ENCODE peak calls at places on chromosomes 3 and 15, in five cellular contexts. One of them, this sample, is unnamed.

GRCh38 chr3:37218206-37218605 is 43.8 kb upstream of the LRRFIP2 start:
- DNase-seq in HCT116: no peak
- DNase-seq in GM23248: no peak
- DNase-seq in hepatocyte: no peak
- DNase-seq in GM23338: no peak
- DNase-seq in this sample: no peak

GRCh38 chr15:92608866-92609700 is 46.5 kb downstream of the FAM174B start:
- DNase-seq in HCT116: no peak
- DNase-seq in GM23248: no peak
- DNase-seq in hepatocyte: no peak
- DNase-seq in GM23338: no peak
- DNase-seq in this sample: no peak

GRCh38 chr3:154778057-154778456 is 302.1 kb upstream of the MME start:
- DNase-seq in HCT116: no peak
- DNase-seq in GM23248: no peak
- DNase-seq in hepatocyte: no peak
- DNase-seq in GM23338: no peak
- DNase-seq in this sample: no peak

GRCh38 chr15:33026614-33027013 is 167.9 kb downstream of the FMN1 start:
- DNase-seq in HCT116: no peak
- DNase-seq in GM23248: no peak
- DNase-seq in hepatocyte: no peak
- DNase-seq in GM23338: no peak
- DNase-seq in this sample: no peak

GRCh38 chr3:171459942-171460225 is 321 bp downstream of the TNIK start:
- DNase-seq in HCT116: no peak
- DNase-seq in GM23248: no peak
- DNase-seq in hepatocyte: no peak
- DNase-seq in GM23338: no peak
- DNase-seq in this sample: no peak

GRCh38 chr15:62781081-62781497 is 261.5 kb upstream of the TPM1 start:
- DNase-seq in HCT116: no peak
- DNase-seq in GM23248: no peak
- DNase-seq in hepatocyte: no peak
- DNase-seq in GM23338: no peak
- DNase-seq in this sample: no peak

GRCh38 chr3:192915724-192916123 is 1.9 kb downstream of the MB21D2 start:
- DNase-seq in HCT116: no peak
- DNase-seq in GM23248: peak; percentile 24
- DNase-seq in hepatocyte: no peak
- DNase-seq in GM23338: no peak
- DNase-seq in this sample: no peak

GRCh38 chr15:88800026-88800425 is 3.2 kb upstream of the ACAN start:
- DNase-seq in HCT116: no peak
- DNase-seq in GM23248: peak; percentile 53
- DNase-seq in hepatocyte: no peak
- DNase-seq in GM23338: no peak
- DNase-seq in this sample: no peak

GRCh38 chr15:41919954-41920538 is 26.2 kb upstream of the SPTBN5 start:
- DNase-seq in HCT116: no peak
- DNase-seq in GM23248: no peak
- DNase-seq in hepatocyte: no peak
- DNase-seq in GM23338: no peak
- DNase-seq in this sample: no peak

GRCh38 chr15:94004697-94005096 is 226.7 kb upstream of the MCTP2 start:
- DNase-seq in HCT116: no peak
- DNase-seq in GM23248: no peak
- DNase-seq in hepatocyte: peak; percentile 43
- DNase-seq in GM23338: no peak
- DNase-seq in this sample: no peak

GRCh38 chr15:63050737-63051700 is 8.5 kb downstream of the TPM1 start:
- DNase-seq in HCT116: no peak
- DNase-seq in GM23248: peak; percentile 85
- DNase-seq in hepatocyte: peak; percentile 48
- DNase-seq in GM23338: peak; percentile 18
- DNase-seq in this sample: no peak

GRCh38 chr15:53830707-53831386 is 71.4 kb upstream of the WDR72 start:
- DNase-seq in HCT116: no peak
- DNase-seq in GM23248: no peak
- DNase-seq in hepatocyte: peak; percentile 37
- DNase-seq in GM23338: no peak
- DNase-seq in this sample: no peak

GRCh38 chr15:31352283-31352880 is 25.7 kb downstream of the KLF13 start:
- DNase-seq in HCT116: no peak
- DNase-seq in GM23248: peak; percentile 42
- DNase-seq in hepatocyte: no peak
- DNase-seq in GM23338: no peak
- DNase-seq in this sample: peak; percentile 76

GRCh38 chr3:23552506-23552905 is 253.2 kb upstream of the UBE2E1 start:
- DNase-seq in HCT116: no peak
- DNase-seq in GM23248: no peak
- DNase-seq in hepatocyte: no peak
- DNase-seq in GM23338: no peak
- DNase-seq in this sample: no peak

GRCh38 chr15:42156266-42156922 is at the start of gene PLA2G4F:
- DNase-seq in HCT116: no peak
- DNase-seq in GM23248: no peak
- DNase-seq in hepatocyte: peak; percentile 79
- DNase-seq in GM23338: no peak
- DNase-seq in this sample: peak; percentile 8

GRCh38 chr3:50246517-50246954 is 10.5 kb downstream of the GNAI2 start:
- DNase-seq in HCT116: peak; percentile 81
- DNase-seq in GM23248: peak; percentile 99
- DNase-seq in hepatocyte: peak; percentile 83
- DNase-seq in GM23338: peak; percentile 52
- DNase-seq in this sample: peak; percentile 85

GRCh38 chr3:15292765-15293522 is 39.4 kb downstream of the SH3BP5 start:
- DNase-seq in HCT116: no peak
- DNase-seq in GM23248: no peak
- DNase-seq in hepatocyte: no peak
- DNase-seq in GM23338: no peak
- DNase-seq in this sample: no peak

GRCh38 chr3:128112406-128112968 is 11.1 kb downstream of the RUVBL1 start:
- DNase-seq in HCT116: peak; percentile 43
- DNase-seq in GM23248: peak; percentile 94
- DNase-seq in hepatocyte: peak; percentile 39
- DNase-seq in GM23338: no peak
- DNase-seq in this sample: no peak

GRCh38 chr3:129383292-129383860 is 45.1 kb downstream of the EFCAB12 start:
- DNase-seq in HCT116: peak; percentile 19
- DNase-seq in GM23248: peak; percentile 82
- DNase-seq in hepatocyte: peak; percentile 78
- DNase-seq in GM23338: peak; percentile 89
- DNase-seq in this sample: peak; percentile 52

GRCh38 chr3:127820221-127820870 is 2.0 kb downstream of the MGLL start:
- DNase-seq in HCT116: no peak
- DNase-seq in GM23248: peak; percentile 57
- DNase-seq in hepatocyte: no peak
- DNase-seq in GM23338: peak; percentile 32
- DNase-seq in this sample: no peak

GRCh38 chr3:158471639-158472294 is 99.2 kb upstream of the MLF1 start:
- DNase-seq in HCT116: peak; percentile 24
- DNase-seq in GM23248: peak; percentile 96
- DNase-seq in hepatocyte: peak; percentile 58
- DNase-seq in GM23338: no peak
- DNase-seq in this sample: no peak

GRCh38 chr3:33096103-33096868 is 660 bp downstream of the GLB1 start:
- DNase-seq in HCT116: no peak
- DNase-seq in GM23248: peak; percentile 74
- DNase-seq in hepatocyte: peak; percentile 62
- DNase-seq in GM23338: peak; percentile 60
- DNase-seq in this sample: peak; percentile 56

GRCh38 chr15:45457641-45458539 is 64.7 kb downstream of the SLC30A4 start:
- DNase-seq in HCT116: peak; percentile 79
- DNase-seq in GM23248: peak; percentile 77
- DNase-seq in hepatocyte: peak; percentile 91
- DNase-seq in GM23338: peak; percentile 92
- DNase-seq in this sample: peak; percentile 94

GRCh38 chr15:29424118-29424517 is 154.5 kb upstream of the NSMCE3 start:
- DNase-seq in HCT116: no peak
- DNase-seq in GM23248: no peak
- DNase-seq in hepatocyte: no peak
- DNase-seq in GM23338: peak; percentile 24
- DNase-seq in this sample: no peak

GRCh38 chr3:181567446-181568075 is 144.2 kb upstream of the SOX2 start:
- DNase-seq in HCT116: no peak
- DNase-seq in GM23248: peak; percentile 55
- DNase-seq in hepatocyte: no peak
- DNase-seq in GM23338: no peak
- DNase-seq in this sample: no peak

GRCh38 chr3:124032351-124032880 is 40.5 kb upstream of the ROPN1 start:
- DNase-seq in HCT116: no peak
- DNase-seq in GM23248: peak; percentile 10
- DNase-seq in hepatocyte: peak; percentile 17
- DNase-seq in GM23338: peak; percentile 54
- DNase-seq in this sample: no peak

GRCh38 chr15:51861557-51862350 is 32.3 kb downstream of the TMOD3 start:
- DNase-seq in HCT116: no peak
- DNase-seq in GM23248: no peak
- DNase-seq in hepatocyte: no peak
- DNase-seq in GM23338: no peak
- DNase-seq in this sample: no peak

GRCh38 chr3:134364061-134364935 is 9.9 kb downstream of the AMOTL2 start:
- DNase-seq in HCT116: peak; percentile 74
- DNase-seq in GM23248: peak; percentile 99
- DNase-seq in hepatocyte: peak; percentile 96
- DNase-seq in GM23338: peak; percentile 99
- DNase-seq in this sample: no peak

GRCh38 chr3:188205992-188206416 is 52.0 kb downstream of the LPP start:
- DNase-seq in HCT116: peak; percentile 3
- DNase-seq in GM23248: no peak
- DNase-seq in hepatocyte: peak; percentile 47
- DNase-seq in GM23338: peak; percentile 61
- DNase-seq in this sample: no peak
- TF ChIP-seq EZH2phosphoT487 in HCT116: no peak
- TF ChIP-seq EZH2phosphoT487 in GM23248: no peak
- TF ChIP-seq EZH2phosphoT487 in hepatocyte: no peak
- TF ChIP-seq EZH2phosphoT487 in GM23338: no peak
- TF ChIP-seq EZH2phosphoT487 in this sample: no peak

GRCh38 chr3:1179116-1179515 is 86.3 kb downstream of the CNTN6 start:
- DNase-seq in HCT116: no peak
- DNase-seq in GM23248: peak; percentile 23
- DNase-seq in hepatocyte: no peak
- DNase-seq in GM23338: no peak
- DNase-seq in this sample: no peak

GRCh38 chr3:1183320-1184048 is 90.7 kb downstream of the CNTN6 start:
- DNase-seq in HCT116: no peak
- DNase-seq in GM23248: peak; percentile 90
- DNase-seq in hepatocyte: peak; percentile 3
- DNase-seq in GM23338: no peak
- DNase-seq in this sample: no peak
- TF ChIP-seq EZH2phosphoT487 in HCT116: no peak
- TF ChIP-seq EZH2phosphoT487 in GM23248: no peak
- TF ChIP-seq EZH2phosphoT487 in hepatocyte: no peak
- TF ChIP-seq EZH2phosphoT487 in GM23338: no peak
- TF ChIP-seq EZH2phosphoT487 in this sample: no peak

DNA sequence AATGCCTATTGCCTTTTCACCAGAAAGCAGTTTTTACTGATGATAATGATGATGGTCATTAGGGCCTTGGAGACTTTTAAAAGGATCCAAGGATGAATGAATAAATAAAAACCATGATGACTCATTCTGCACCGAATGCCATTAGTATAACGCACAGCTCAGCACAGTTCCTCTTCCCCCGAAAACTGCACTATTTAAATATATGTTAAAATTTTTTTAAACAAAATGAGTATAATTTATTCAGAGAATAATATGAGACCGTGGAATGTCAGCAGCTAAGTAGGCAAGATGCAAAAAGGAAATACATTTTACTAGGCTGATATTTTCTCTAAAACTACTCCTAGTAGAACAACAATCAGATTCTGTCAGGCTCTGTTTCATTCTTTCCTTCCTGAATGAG is 83.4 kb upstream of the NANOGP8 start:
- DNase-seq in HCT116: no peak
- DNase-seq in GM23248: peak; percentile 77
- DNase-seq in hepatocyte: no peak
- DNase-seq in GM23338: no peak
- DNase-seq in this sample: no peak
- TF ChIP-seq EZH2phosphoT487 in HCT116: no peak
- TF ChIP-seq EZH2phosphoT487 in GM23248: no peak
- TF ChIP-seq EZH2phosphoT487 in hepatocyte: no peak
- TF ChIP-seq EZH2phosphoT487 in GM23338: no peak
- TF ChIP-seq EZH2phosphoT487 in this sample: no peak

DNA sequence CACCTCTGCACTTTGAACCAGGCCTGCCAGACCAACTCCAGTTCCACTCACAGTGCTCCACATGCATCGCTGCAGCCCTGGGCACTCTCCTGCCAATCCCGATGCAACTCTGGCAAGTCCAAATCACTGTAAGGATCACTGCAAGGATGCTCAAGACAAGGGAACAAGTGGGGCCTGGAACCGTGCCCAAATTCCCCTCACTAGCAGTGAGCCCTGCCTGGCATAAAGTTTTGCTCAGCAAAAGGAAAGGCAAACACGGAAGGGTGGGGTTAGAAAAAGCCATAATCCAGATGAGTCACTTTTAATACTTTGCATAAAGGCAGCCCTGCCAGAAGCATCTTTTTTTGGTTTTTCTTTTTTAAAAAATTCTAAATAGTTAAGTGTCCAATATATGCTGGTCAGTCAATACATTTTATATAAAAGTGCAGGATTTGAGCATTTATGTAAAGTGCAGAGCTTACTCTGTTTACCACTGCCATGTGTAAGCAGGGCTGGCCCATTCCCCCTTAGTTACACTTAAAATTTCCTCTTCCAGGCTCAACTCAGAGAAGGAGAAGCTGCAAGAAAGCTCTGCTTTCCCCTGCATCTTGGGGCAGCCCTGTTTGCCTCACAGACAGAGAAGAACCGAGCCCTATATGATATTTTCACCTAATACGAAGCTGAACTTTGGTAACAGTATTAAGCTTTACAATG is 102.2 kb downstream of the CD47 start:
- DNase-seq in HCT116: no peak
- DNase-seq in GM23248: peak; percentile 84
- DNase-seq in hepatocyte: peak; percentile 64
- DNase-seq in GM23338: no peak
- DNase-seq in this sample: no peak
- TF ChIP-seq EZH2phosphoT487 in HCT116: no peak
- TF ChIP-seq EZH2phosphoT487 in GM23248: no peak
- TF ChIP-seq EZH2phosphoT487 in hepatocyte: no peak
- TF ChIP-seq EZH2phosphoT487 in GM23338: no peak
- TF ChIP-seq EZH2phosphoT487 in this sample: no peak